ENCODE peak calls at places on chromosomes 4 and X, in seven cellular contexts. D is left colon; U is dermis blood vessel endothelial cell; B is CD4-positive, CD25-positive, alpha-beta regulatory T cell; R is heart right ventricle; I is amniotic stem cell; F is tibial artery. C is an unnamed sample.

GRCh38 chr4:132383571-132384199 is 765.4 kb upstream of the PCDH10 start:
- DNase-seq in D (no peak), U (no peak), B (no peak), R (no peak), I (no peak), F (no peak), C (no peak)

GRCh38 chr4:71553605-71554004 is 214.8 kb downstream of the SLC4A4 start:
- DNase-seq in D (no peak), U (no peak), B (peak), R (no peak), I (peak), F (no peak), C (no peak)

GRCh38 chr4:174873931-174874330 is 44.2 kb upstream of the ADAM29 start:
- DNase-seq in D (no peak), U (no peak), B (no peak), R (no peak), I (no peak), F (no peak), C (no peak)

GRCh38 chr4:140052050-140052449 is 101.9 kb downstream of the MAML3 start:
- DNase-seq in D (no peak), U (peak), B (peak), R (peak), I (no peak), F (no peak), C (peak)

GRCh38 chr4:97670703-97671269 is 472.5 kb downstream of the STPG2 start:
- DNase-seq in D (no peak), U (no peak), B (no peak), R (no peak), I (no peak), F (no peak), C (no peak)

GRCh38 chr4:177118596-177118995 is 191.1 kb upstream of the NEIL3 start:
- DNase-seq in D (no peak), U (no peak), B (no peak), R (peak), I (peak), F (no peak), C (peak)

GRCh38 chr4:108155373-108155772 is 13.4 kb downstream of the LEF1 start:
- DNase-seq in D (no peak), U (no peak), B (peak), R (no peak), I (no peak), F (no peak), C (no peak)

GRCh38 chr4:70895405-70895804 is 6.8 kb upstream of the MOB1B start:
- DNase-seq in D (no peak), U (no peak), B (no peak), R (peak), I (no peak), F (no peak), C (no peak)

GRCh38 chr4:163330828-163331628 is 1.4 kb downstream of the NPY1R start:
- DNase-seq in D (peak), U (no peak), B (no peak), R (no peak), I (no peak), F (peak), C (peak)

GRCh38 chr4:64368741-64369140 is 40.5 kb downstream of the TECRL start:
- DNase-seq in D (no peak), U (no peak), B (no peak), R (no peak), I (no peak), F (no peak), C (no peak)

GRCh38 chrX:44068043-44068442 is 94.9 kb upstream of the NDP start:
- DNase-seq in D (no peak), U (no peak), B (no peak), R (no peak), I (no peak), F (no peak), C (no peak)

GRCh38 chr4:173415885-173416658 is 17.2 kb upstream of the SCRG1 start:
- DNase-seq in D (peak), U (peak), B (no peak), R (no peak), I (no peak), F (peak), C (peak)

GRCh38 chr4:26157541-26157940 is 163.3 kb upstream of the RBPJ start:
- DNase-seq in D (no peak), U (no peak), B (no peak), R (no peak), I (no peak), F (no peak), C (no peak)

GRCh38 chrX:15679246-15679645 is 14.6 kb upstream of the CLTRN start:
- DNase-seq in D (no peak), U (no peak), B (no peak), R (no peak), I (no peak), F (no peak), C (peak)

GRCh38 chr4:87150498-87151261 is 69.7 kb downstream of the KLHL8 start:
- DNase-seq in D (no peak), U (peak), B (peak), R (peak), I (peak), F (no peak), C (no peak)

GRCh38 chr4:6926081-6926480 is 16.5 kb downstream of the TBC1D14 start:
- DNase-seq in D (no peak), U (no peak), B (peak), R (no peak), I (no peak), F (no peak), C (peak)

GRCh38 chr4:74751856-74752255 is 42.5 kb downstream of the BTC start:
- DNase-seq in D (no peak), U (no peak), B (no peak), R (no peak), I (no peak), F (no peak), C (no peak)

GRCh38 chrX:16348286-16348685 is 181.0 kb downstream of the MAGEB17 start:
- DNase-seq in D (no peak), U (no peak), B (no peak), R (no peak), I (no peak), F (no peak), C (no peak)

GRCh38 chr4:155800685-155801343 is 42.0 kb downstream of the GUCY1B1 start:
- DNase-seq in D (no peak), U (no peak), B (no peak), R (no peak), I (no peak), F (no peak), C (no peak)

GRCh38 chr4:148007303-148007702 is 275.4 kb downstream of the ARHGAP10 start:
- DNase-seq in D (no peak), U (peak), B (no peak), R (no peak), I (peak), F (no peak), C (no peak)